ENCODE peak calls at places on chromosomes 5 and 9, in seven cellular contexts. One of them, this sample, is unnamed.

GRCh38 chr5:33763435-33763834 is 128.4 kb downstream of the ADAMTS12 start:
- DNase-seq in tibial artery: no peak
- DNase-seq in astrocyte of the spinal cord: no peak
- DNase-seq in RWPE1: no peak
- DNase-seq in MM.1S: no peak
- DNase-seq in CD8-positive, alpha-beta T cell: no peak
- DNase-seq in body of pancreas: no peak
- DNase-seq in this sample: no peak

GRCh38 chr5:77925503-77925902 is 149.4 kb upstream of the TBCA start:
- DNase-seq in tibial artery: no peak
- DNase-seq in astrocyte of the spinal cord: no peak
- DNase-seq in RWPE1: no peak
- DNase-seq in MM.1S: no peak
- DNase-seq in CD8-positive, alpha-beta T cell: no peak
- DNase-seq in body of pancreas: no peak
- DNase-seq in this sample: no peak

GRCh38 chr5:83434929-83435328 is 36.6 kb upstream of the VCAN start:
- DNase-seq in tibial artery: no peak
- DNase-seq in astrocyte of the spinal cord: peak; percentile 28
- DNase-seq in RWPE1: no peak
- DNase-seq in MM.1S: no peak
- DNase-seq in CD8-positive, alpha-beta T cell: no peak
- DNase-seq in body of pancreas: no peak
- DNase-seq in this sample: no peak

GRCh38 chr9:16680965-16681658 is 189.4 kb downstream of the BNC2 start:
- DNase-seq in tibial artery: no peak
- DNase-seq in astrocyte of the spinal cord: peak; percentile 61
- DNase-seq in RWPE1: no peak
- DNase-seq in MM.1S: no peak
- DNase-seq in CD8-positive, alpha-beta T cell: no peak
- DNase-seq in body of pancreas: no peak
- DNase-seq in this sample: no peak

GRCh38 chr5:140327589-140327988 is 18.8 kb downstream of the HBEGF start:
- DNase-seq in tibial artery: no peak
- DNase-seq in astrocyte of the spinal cord: no peak
- DNase-seq in RWPE1: no peak
- DNase-seq in MM.1S: no peak
- DNase-seq in CD8-positive, alpha-beta T cell: no peak
- DNase-seq in body of pancreas: no peak
- DNase-seq in this sample: no peak

GRCh38 chr5:37740331-37741066 is 99.3 kb downstream of the GDNF start:
- DNase-seq in tibial artery: no peak
- DNase-seq in astrocyte of the spinal cord: peak; percentile 64
- DNase-seq in RWPE1: no peak
- DNase-seq in MM.1S: no peak
- DNase-seq in CD8-positive, alpha-beta T cell: no peak
- DNase-seq in body of pancreas: no peak
- DNase-seq in this sample: no peak

GRCh38 chr5:151696470-151697061 is 9.9 kb upstream of the SPARC start:
- DNase-seq in tibial artery: peak; percentile 79
- DNase-seq in astrocyte of the spinal cord: peak; percentile 99
- DNase-seq in RWPE1: no peak
- DNase-seq in MM.1S: no peak
- DNase-seq in CD8-positive, alpha-beta T cell: no peak
- DNase-seq in body of pancreas: peak; percentile 23
- DNase-seq in this sample: peak; percentile 45

GRCh38 chr9:101376117-101376866 is 8.5 kb downstream of the BAAT start:
- DNase-seq in tibial artery: no peak
- DNase-seq in astrocyte of the spinal cord: no peak
- DNase-seq in RWPE1: peak; percentile 80
- DNase-seq in MM.1S: no peak
- DNase-seq in CD8-positive, alpha-beta T cell: no peak
- DNase-seq in body of pancreas: no peak
- DNase-seq in this sample: no peak

GRCh38 chr5:82421119-82421518 is 143.0 kb upstream of the RPS23 start:
- DNase-seq in tibial artery: no peak
- DNase-seq in astrocyte of the spinal cord: peak; percentile 87
- DNase-seq in RWPE1: peak; percentile 97
- DNase-seq in MM.1S: no peak
- DNase-seq in CD8-positive, alpha-beta T cell: no peak
- DNase-seq in body of pancreas: no peak
- DNase-seq in this sample: no peak

GRCh38 chr9:86424246-86424891 is 70.2 kb upstream of the TUT7 start:
- DNase-seq in tibial artery: peak; percentile 42
- DNase-seq in astrocyte of the spinal cord: peak; percentile 4
- DNase-seq in RWPE1: no peak
- DNase-seq in MM.1S: no peak
- DNase-seq in CD8-positive, alpha-beta T cell: no peak
- DNase-seq in body of pancreas: no peak
- DNase-seq in this sample: no peak

GRCh38 chr5:57776035-57776434 is 293.4 kb upstream of the ACTBL2 start:
- DNase-seq in tibial artery: no peak
- DNase-seq in astrocyte of the spinal cord: no peak
- DNase-seq in RWPE1: no peak
- DNase-seq in MM.1S: no peak
- DNase-seq in CD8-positive, alpha-beta T cell: no peak
- DNase-seq in body of pancreas: no peak
- DNase-seq in this sample: no peak

GRCh38 chr5:135887881-135888614 is 7.6 kb downstream of the IL9 start:
- DNase-seq in tibial artery: no peak
- DNase-seq in astrocyte of the spinal cord: peak; percentile 34
- DNase-seq in RWPE1: no peak
- DNase-seq in MM.1S: no peak
- DNase-seq in CD8-positive, alpha-beta T cell: no peak
- DNase-seq in body of pancreas: no peak
- DNase-seq in this sample: no peak

GRCh38 chr9:124684140-124684539 is 87.0 kb downstream of the NR6A1 start:
- DNase-seq in tibial artery: no peak
- DNase-seq in astrocyte of the spinal cord: no peak
- DNase-seq in RWPE1: no peak
- DNase-seq in MM.1S: no peak
- DNase-seq in CD8-positive, alpha-beta T cell: no peak
- DNase-seq in body of pancreas: no peak
- DNase-seq in this sample: no peak

GRCh38 chr9:112249277-112249676 is 74.2 kb upstream of the SUSD1 start:
- DNase-seq in tibial artery: no peak
- DNase-seq in astrocyte of the spinal cord: peak; percentile 29
- DNase-seq in RWPE1: peak; percentile 48
- DNase-seq in MM.1S: peak; percentile 11
- DNase-seq in CD8-positive, alpha-beta T cell: no peak
- DNase-seq in body of pancreas: no peak
- DNase-seq in this sample: no peak

GRCh38 chr9:91746904-91747303 is 203.1 kb downstream of the ROR2 start:
- DNase-seq in tibial artery: no peak
- DNase-seq in astrocyte of the spinal cord: no peak
- DNase-seq in RWPE1: no peak
- DNase-seq in MM.1S: no peak
- DNase-seq in CD8-positive, alpha-beta T cell: no peak
- DNase-seq in body of pancreas: no peak
- DNase-seq in this sample: no peak

DNA sequence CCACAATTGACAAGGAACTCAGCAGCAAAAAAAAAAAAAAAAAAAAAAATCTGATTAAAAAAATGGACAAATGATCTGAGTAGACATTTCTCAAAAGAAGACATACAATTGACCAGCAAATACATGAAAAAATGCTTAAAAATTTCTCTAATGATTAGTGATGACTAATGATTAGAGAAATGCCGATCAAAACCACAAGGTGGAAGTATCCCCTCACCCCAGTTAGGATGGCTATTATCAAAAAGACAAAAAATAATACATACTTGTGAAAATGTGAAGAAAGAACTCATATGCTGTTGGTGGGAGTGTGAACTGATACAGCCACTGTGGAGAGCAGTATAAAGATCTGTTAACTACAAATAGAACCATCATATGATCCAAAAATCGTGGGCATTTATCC is 245.3 kb downstream of the OSTF1 start:
- DNase-seq in tibial artery: no peak
- DNase-seq in astrocyte of the spinal cord: no peak
- DNase-seq in RWPE1: no peak
- DNase-seq in MM.1S: no peak
- DNase-seq in CD8-positive, alpha-beta T cell: no peak
- DNase-seq in body of pancreas: no peak
- DNase-seq in this sample: no peak
- TF ChIP-seq CTCF in tibial artery: peak; percentile 41
- TF ChIP-seq CTCF in astrocyte of the spinal cord: no peak
- TF ChIP-seq CTCF in RWPE1: no peak
- TF ChIP-seq CTCF in MM.1S: peak; percentile 35
- TF ChIP-seq CTCF in CD8-positive, alpha-beta T cell: no peak
- TF ChIP-seq CTCF in body of pancreas: peak; percentile 17
- TF ChIP-seq CTCF in this sample: no peak

DNA sequence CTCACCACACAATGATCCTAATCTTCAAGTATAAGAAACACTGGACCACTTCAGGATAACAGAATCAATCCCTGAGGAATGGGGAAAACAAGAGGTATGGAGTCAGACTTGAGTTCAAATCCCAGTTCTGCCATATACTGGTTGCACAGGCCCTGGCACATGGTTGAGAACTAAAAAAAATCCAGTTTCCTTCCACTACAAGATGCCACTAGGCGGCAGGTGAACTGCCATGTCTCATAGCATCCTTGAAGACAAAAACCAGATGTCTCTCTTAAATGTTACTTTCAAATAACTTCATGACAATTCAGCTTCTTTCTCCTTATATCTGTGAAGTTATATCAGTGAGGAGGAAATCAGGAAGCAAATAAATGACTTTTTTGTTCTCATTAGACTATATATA is 11.0 kb downstream of the DEPDC1B start:
- DNase-seq in tibial artery: no peak
- DNase-seq in astrocyte of the spinal cord: no peak
- DNase-seq in RWPE1: no peak
- DNase-seq in MM.1S: no peak
- DNase-seq in CD8-positive, alpha-beta T cell: no peak
- DNase-seq in body of pancreas: no peak
- DNase-seq in this sample: no peak
- TF ChIP-seq CTCF in tibial artery: no peak
- TF ChIP-seq CTCF in astrocyte of the spinal cord: no peak
- TF ChIP-seq CTCF in RWPE1: no peak
- TF ChIP-seq CTCF in MM.1S: no peak
- TF ChIP-seq CTCF in CD8-positive, alpha-beta T cell: no peak
- TF ChIP-seq CTCF in body of pancreas: no peak
- TF ChIP-seq CTCF in this sample: no peak

DNA sequence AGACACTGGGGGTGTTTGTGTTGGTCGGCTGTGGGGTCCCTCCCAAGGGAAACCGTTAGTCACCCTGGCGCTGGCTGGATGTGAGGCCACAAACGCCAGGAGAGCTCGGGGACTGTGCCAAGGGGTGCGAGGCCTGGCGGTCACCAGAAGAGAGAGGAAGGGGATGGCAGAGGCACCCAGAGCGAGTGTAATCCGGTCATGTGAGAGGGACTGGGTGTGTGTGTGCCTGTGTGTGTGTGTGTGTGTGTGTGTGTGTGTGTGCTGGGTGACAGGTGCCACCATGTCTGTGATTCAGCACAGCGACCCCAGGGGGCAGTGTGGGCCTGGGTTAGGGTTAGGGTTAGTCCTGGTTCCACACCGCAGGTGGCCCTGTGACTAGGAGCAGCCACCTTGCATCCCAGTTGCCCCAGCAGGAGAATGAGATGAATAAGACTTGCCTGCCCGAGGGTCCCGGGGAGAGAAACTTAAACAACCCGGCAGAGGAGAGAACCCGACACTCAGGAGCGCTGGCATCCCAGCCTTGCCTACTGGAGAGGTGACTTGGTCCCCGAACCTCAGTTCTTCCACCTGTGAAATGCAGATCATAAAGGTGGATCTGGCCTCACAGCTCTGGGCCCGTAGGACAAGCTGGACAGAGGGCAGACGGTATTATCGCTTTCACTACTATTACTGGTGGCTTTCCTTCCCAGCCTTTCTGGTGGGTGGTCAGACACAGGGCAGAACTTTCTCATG is 1.4 kb upstream of the ADAMTSL2 start:
- DNase-seq in tibial artery: peak; percentile 48
- DNase-seq in astrocyte of the spinal cord: peak; percentile 17
- DNase-seq in RWPE1: peak; percentile 45
- DNase-seq in MM.1S: peak; percentile 47
- DNase-seq in CD8-positive, alpha-beta T cell: peak; percentile 25
- DNase-seq in body of pancreas: peak; percentile 72
- DNase-seq in this sample: peak; percentile 45
- TF ChIP-seq CTCF in tibial artery: peak; percentile 24
- TF ChIP-seq CTCF in astrocyte of the spinal cord: peak; percentile 50
- TF ChIP-seq CTCF in RWPE1: peak; percentile 37
- TF ChIP-seq CTCF in MM.1S: peak; percentile 56
- TF ChIP-seq CTCF in CD8-positive, alpha-beta T cell: peak; percentile 48
- TF ChIP-seq CTCF in body of pancreas: peak; percentile 84
- TF ChIP-seq CTCF in this sample: no peak

GRCh38 chr5:127876384-127876783 is 173.2 kb downstream of the CCDC192 start:
- DNase-seq in tibial artery: no peak
- DNase-seq in astrocyte of the spinal cord: no peak
- DNase-seq in RWPE1: no peak
- DNase-seq in MM.1S: no peak
- DNase-seq in CD8-positive, alpha-beta T cell: no peak
- DNase-seq in body of pancreas: no peak
- DNase-seq in this sample: no peak

GRCh38 chr5:127878174-127878750 is 175.1 kb downstream of the CCDC192 start:
- DNase-seq in tibial artery: no peak
- DNase-seq in astrocyte of the spinal cord: peak; percentile 41
- DNase-seq in RWPE1: peak; percentile 58
- DNase-seq in MM.1S: peak; percentile 19
- DNase-seq in CD8-positive, alpha-beta T cell: no peak
- DNase-seq in body of pancreas: peak; percentile 72
- DNase-seq in this sample: no peak

GRCh38 chr5:127871448-127872153 is 168.4 kb downstream of the CCDC192 start:
- DNase-seq in tibial artery: no peak
- DNase-seq in astrocyte of the spinal cord: peak; percentile 50
- DNase-seq in RWPE1: peak; percentile 22
- DNase-seq in MM.1S: no peak
- DNase-seq in CD8-positive, alpha-beta T cell: no peak
- DNase-seq in body of pancreas: no peak
- DNase-seq in this sample: no peak

GRCh38 chr5:127872494-127872893 is 169.3 kb downstream of the CCDC192 start:
- DNase-seq in tibial artery: no peak
- DNase-seq in astrocyte of the spinal cord: no peak
- DNase-seq in RWPE1: no peak
- DNase-seq in MM.1S: no peak
- DNase-seq in CD8-positive, alpha-beta T cell: no peak
- DNase-seq in body of pancreas: no peak
- DNase-seq in this sample: no peak

DNA sequence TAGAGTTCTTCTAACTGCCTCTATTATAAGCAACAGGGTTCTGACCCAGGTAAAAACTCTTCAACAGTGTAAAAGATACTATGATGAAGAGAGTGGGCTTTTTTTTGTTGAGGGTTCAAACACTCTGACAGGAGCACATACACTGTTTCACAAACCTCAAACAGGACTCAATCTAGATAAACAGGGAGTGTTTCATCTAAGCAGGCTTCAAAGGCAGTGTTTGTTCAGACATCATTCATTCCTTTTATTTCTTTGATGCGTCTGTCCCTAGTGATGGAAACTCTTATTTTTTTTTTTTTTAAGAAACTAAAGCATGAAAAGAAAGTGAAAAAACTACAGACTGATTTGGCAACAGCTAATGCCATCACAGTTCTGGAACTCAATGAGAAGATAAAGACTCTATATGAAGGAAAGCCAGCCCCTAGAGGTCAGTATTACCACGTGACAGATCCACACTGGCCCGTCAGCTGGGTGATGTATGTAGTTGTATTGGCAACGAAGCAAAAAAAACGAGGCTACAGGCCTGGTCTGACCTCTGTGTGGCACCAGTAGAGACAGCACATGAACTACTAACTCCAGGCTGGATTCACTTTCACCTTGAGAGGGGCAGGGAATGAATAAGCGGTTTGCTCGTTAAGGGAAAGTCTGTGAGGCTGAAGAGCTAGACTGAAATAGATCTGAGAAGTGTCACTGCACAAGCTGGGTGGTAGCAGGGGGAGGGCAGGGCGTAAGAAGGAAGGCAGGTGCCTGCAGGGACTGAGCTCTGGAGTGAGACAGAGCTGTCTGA is 172.2 kb downstream of the CCDC192 start:
- DNase-seq in tibial artery: no peak
- DNase-seq in astrocyte of the spinal cord: peak; percentile 59
- DNase-seq in RWPE1: peak; percentile 64
- DNase-seq in MM.1S: peak; percentile 90
- DNase-seq in CD8-positive, alpha-beta T cell: no peak
- DNase-seq in body of pancreas: peak; percentile 65
- DNase-seq in this sample: no peak
- TF ChIP-seq CTCF in tibial artery: no peak
- TF ChIP-seq CTCF in astrocyte of the spinal cord: peak; percentile 31
- TF ChIP-seq CTCF in RWPE1: peak; percentile 60
- TF ChIP-seq CTCF in MM.1S: peak; percentile 58
- TF ChIP-seq CTCF in CD8-positive, alpha-beta T cell: no peak
- TF ChIP-seq CTCF in body of pancreas: peak; percentile 38
- TF ChIP-seq CTCF in this sample: no peak